ENCODE peak calls at places on chromosomes 13 and 19, in four cellular contexts. A, J, K and O are unnamed samples.

GRCh38 chr13:45621950-45622349 is 6.4 kb upstream of the ERICH6B start:
- DNase-seq in K (no peak), J (no peak), A (no peak), O (peak)

GRCh38 chr19:12973236-12973635 is 3.9 kb downstream of the DAND5 start:
- DNase-seq in A (no peak), K (no peak), J (no peak), O (no peak)

GRCh38 chr13:34657716-34658115 is 284.4 kb upstream of the NBEA start:
- DNase-seq in K (no peak), A (no peak), J (no peak), O (no peak)

GRCh38 chr19:28170066-28170465 is 1042.9 kb downstream of the UQCRFS1 start:
- DNase-seq in A (no peak), K (no peak), J (no peak), O (no peak)

GRCh38 chr13:106610511-106610910 is 42.6 kb upstream of the ARGLU1 start:
- DNase-seq in K (no peak), J (no peak), A (no peak), O (no peak)

GRCh38 chr19:32460476-32460875 is 54.9 kb downstream of the DPY19L3 start:
- DNase-seq in A (no peak), K (no peak), J (no peak), O (no peak)

GRCh38 chr19:53581871-53582279 is 43.9 kb downstream of the ZNF331 start:
- DNase-seq in K (no peak), A (no peak), J (no peak), O (peak)

GRCh38 chr13:69857188-69857821 is 250.3 kb upstream of the ATXN8OS start:
- DNase-seq in A (peak), J (peak), K (peak), O (no peak)

GRCh38 chr19:15673176-15673654 is 328 bp downstream of the CYP4F12 start:
- DNase-seq in K (peak), J (no peak), A (no peak), O (no peak)

GRCh38 chr19:32017341-32017948 is 328.0 kb upstream of the ZNF507 start:
- DNase-seq in J (no peak), K (no peak), A (no peak), O (no peak)

GRCh38 chr13:52850396-52851152 is 2.1 kb upstream of the PCDH8 start:
- DNase-seq in A (peak), J (no peak), K (peak), O (peak)

GRCh38 chr19:16376649-16377048 is 52.0 kb downstream of the KLF2 start:
- DNase-seq in J (peak), K (no peak), A (peak), O (peak)

GRCh38 chr13:48349525-48349924 is 46.0 kb downstream of the RB1 start:
- DNase-seq in A (no peak), J (no peak), K (no peak), O (no peak)

GRCh38 chr13:72397265-72397664 is 330.2 kb downstream of the MZT1 start:
- DNase-seq in K (no peak), J (no peak), A (no peak), O (no peak)

GRCh38 chr19:17415107-17415506 is 4.7 kb upstream of the MVB12A start:
- DNase-seq in J (no peak), K (no peak), A (no peak), O (peak)

GRCh38 chr13:32042567-32042966 is 11.0 kb downstream of the FRY start:
- DNase-seq in K (no peak), A (no peak), J (no peak), O (no peak)

GRCh38 chr19:7923295-7924191 is 2.4 kb downstream of the CTXN1 start:
- DNase-seq in A (no peak), K (no peak), J (no peak), O (no peak)

GRCh38 chr19:7922841-7923205 is 2.7 kb downstream of the SNAPC2 start:
- DNase-seq in A (no peak), K (no peak), J (no peak), O (no peak)

GRCh38 chr19:7920520-7921301 is 573 bp downstream of the SNAPC2 start:
- DNase-seq in J (peak), K (peak), A (peak), O (peak)

GRCh38 chr19:7921302-7921954 is 1.3 kb downstream of the SNAPC2 start:
- DNase-seq in J (no peak), K (no peak), A (no peak), O (no peak)

DNA sequence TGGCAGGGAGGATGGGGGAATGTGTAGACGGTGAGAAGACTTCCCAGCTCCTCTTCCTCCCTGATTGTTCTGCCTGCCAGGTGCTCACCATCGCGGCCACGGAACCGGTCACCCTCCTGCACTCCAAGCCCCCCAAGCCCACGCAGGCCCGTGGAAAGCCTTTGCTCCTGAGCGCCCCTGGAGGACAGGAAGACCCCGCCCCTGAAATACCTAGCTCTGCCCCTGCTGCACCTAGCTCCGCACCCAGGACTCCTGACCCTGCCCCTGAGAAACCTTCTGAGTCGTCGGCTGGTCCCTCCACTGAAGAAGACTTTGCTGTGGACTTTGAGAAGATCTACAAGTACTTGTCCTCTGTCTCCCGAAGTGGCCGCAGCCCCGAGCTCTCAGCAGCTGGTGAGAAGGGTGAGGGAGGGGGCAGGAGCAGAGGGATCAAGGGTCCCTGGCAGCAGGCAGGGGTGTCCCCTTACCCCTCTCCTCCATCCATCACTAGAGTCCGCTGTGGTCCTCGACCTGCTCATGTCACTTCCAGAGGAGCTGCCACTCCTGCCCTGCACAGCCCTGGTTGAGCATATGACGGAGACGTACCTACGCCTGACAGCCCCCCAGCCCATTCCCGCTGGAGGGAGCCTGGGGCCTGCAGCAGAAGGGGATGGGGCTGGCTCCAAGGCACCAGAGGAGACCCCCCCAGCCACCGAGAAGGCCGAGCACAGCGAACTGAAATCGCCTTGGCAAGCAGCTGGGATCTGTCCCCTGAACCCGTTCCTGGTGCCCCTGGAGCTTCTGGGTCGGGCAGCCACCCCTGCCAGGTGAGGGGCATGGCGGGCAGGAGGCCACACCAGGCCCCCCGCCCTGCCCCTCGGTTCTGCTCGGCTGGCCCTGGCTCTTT is 2.1 kb downstream of the SNAPC2 start:
- DNase-seq in A (no peak), J (no peak), K (no peak), O (no peak)
- TF ChIP-seq ELF4 in A (no peak), J (no peak), K (no peak), O (no peak)

DNA sequence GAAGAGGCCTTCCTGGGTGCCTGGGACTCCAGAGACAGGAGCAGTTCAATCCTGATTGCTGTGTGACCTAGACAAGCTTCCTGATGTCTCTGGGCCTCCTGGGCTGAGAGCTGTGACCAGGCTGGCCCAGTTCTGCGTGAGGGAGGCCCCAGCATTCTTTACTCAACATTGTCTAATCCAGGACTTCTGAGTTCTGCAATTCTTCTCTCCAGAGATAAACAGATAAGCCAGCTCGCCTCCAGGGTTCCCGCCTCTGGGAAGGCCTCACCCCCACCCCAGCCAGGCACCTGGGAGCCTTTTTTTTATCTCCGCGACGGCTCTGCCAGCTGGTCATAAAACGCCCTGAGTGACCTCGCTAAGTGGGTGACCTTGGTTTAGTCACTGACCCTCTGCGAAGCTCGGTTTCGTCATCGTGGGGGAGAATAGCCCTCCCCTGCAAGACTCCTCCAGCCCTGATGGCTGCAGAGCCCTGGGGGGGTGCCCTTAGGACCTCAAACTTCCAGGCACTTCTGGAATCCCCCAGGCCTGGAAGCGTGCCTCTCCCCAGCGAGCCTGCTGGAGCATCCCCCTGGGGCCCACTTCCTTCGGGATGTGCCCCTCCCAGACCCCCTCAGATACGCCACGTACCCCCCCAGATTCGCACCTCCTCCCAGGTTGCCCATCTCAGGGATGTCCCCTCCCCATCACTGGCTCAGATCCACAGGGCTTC is 1.9 kb downstream of the SULT2B1 start:
- DNase-seq in A (no peak), K (peak), J (peak), O (peak)
- TF ChIP-seq ELF4 in A (no peak), K (no peak), J (no peak), O (no peak)

GRCh38 chr13:94811753-94812152 is 99.4 kb upstream of the SOX21 start:
- DNase-seq in J (no peak), K (no peak), A (no peak), O (no peak)

GRCh38 chr13:94816256-94816655 is 103.9 kb upstream of the SOX21 start:
- DNase-seq in K (no peak), J (no peak), A (no peak), O (no peak)

DNA sequence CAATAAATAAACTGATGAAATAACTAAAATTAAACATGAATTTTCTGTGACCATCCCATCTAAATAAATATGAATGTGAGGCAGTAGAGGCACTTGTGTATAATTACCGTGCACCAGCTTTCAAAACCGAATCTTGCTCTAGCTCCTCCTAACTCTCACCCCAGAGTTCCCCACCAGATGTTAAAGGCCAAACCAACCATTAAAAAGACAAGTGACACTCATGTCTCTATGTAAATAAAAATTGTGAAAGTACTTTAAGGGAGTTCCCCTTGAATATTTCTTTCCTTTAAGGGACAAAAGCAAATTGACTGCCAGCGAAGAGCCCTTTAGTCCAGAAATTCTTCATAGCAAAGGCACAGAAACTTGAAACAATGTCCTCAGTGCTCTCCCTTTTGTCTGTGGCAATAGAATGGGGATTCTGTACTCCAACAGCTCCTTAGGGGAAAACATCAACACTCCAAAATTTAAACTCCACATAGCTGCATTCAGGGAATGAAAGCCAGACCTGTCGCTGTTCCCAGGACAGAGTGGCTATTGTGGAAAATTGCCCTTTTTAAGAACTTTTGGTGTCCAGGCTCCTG is 101.7 kb upstream of the SOX21 start:
- DNase-seq in K (no peak), A (no peak), J (no peak), O (no peak)
- TF ChIP-seq ELF4 in K (no peak), A (no peak), J (no peak), O (no peak)

GRCh38 chr19:35757231-35757748 is 461 bp upstream of the HSPB6 start:
- DNase-seq in K (peak), J (peak), A (peak), O (no peak)

GRCh38 chr19:35755160-35755549 is 1.7 kb downstream of the HSPB6 start:
- DNase-seq in A (no peak), J (no peak), K (no peak), O (no peak)

GRCh38 chr19:35754365-35755139 is 2.3 kb downstream of the HSPB6 start:
- DNase-seq in K (no peak), A (no peak), J (no peak), O (no peak)

GRCh38 chr19:35756373-35757230 is at the start of gene HSPB6:
- DNase-seq in A (no peak), K (no peak), J (no peak), O (peak)

GRCh38 chr19:35755550-35756371 is 1.1 kb downstream of the HSPB6 start:
- DNase-seq in A (no peak), J (no peak), K (no peak), O (peak)
- TF ChIP-seq ELF4 in A (no peak), J (no peak), K (no peak), O (no peak)

GRCh38 chr13:42405665-42406390 is 133.9 kb downstream of the AKAP11 start:
- DNase-seq in J (no peak), A (no peak), K (no peak), O (no peak)
- TF ChIP-seq ELF4 in J (no peak), A (no peak), K (no peak), O (no peak)

GRCh38 chr19:6057651-6058365 is 52.5 kb downstream of the RFX2 start:
- DNase-seq in A (no peak), K (no peak), J (no peak), O (no peak)

GRCh38 chr19:6055013-6055795 is 55.1 kb downstream of the RFX2 start:
- DNase-seq in K (no peak), J (no peak), A (no peak), O (no peak)

GRCh38 chr19:6056282-6056741 is 54.0 kb downstream of the RFX2 start:
- DNase-seq in K (peak), J (no peak), A (no peak), O (no peak)

GRCh38 chr19:6058411-6059201 is 51.7 kb downstream of the RFX2 start:
- DNase-seq in J (no peak), K (no peak), A (no peak), O (no peak)

DNA sequence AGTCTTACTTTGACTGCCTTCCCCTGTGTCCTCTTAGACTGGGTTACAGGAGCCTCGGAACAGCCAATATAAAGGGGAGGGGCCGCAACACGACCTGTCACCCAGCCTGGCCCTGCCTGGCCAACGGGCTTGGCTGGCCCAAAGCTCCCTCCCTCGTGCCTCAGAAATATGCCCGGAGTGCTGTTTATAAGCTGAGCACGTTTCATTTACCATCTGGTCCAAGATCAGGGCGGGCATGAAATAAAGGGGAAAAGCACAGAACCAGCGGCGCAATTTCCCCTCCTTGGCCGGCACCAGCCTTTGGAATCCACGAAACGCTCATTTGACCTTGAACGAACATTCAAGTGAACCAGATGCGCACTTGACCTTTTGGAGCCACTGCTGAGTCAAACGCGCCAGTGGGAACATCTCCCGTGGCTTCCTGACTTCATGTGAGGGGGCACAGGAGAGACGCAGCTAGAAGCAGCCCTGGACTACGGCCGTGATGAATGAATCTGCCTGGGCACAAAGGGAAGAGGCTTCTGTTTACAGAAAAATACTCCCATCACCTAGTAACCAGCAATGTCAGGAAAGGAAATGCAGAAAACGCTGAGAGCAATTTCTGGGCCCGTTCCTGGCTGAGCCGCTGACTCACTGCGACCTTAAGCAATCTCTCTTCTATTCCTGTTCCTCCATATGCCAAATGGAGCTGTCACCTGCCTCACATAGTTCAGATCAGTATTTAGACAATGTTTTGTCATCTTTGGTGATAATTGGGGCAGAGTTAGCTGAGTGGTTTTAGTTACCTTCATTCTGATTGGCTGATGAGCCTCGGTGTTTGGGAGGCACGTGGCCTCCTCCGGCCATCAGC is 53.3 kb downstream of the RFX2 start:
- DNase-seq in J (peak), A (no peak), K (peak), O (no peak)
- TF ChIP-seq ELF4 in J (no peak), A (no peak), K (no peak), O (no peak)

DNA sequence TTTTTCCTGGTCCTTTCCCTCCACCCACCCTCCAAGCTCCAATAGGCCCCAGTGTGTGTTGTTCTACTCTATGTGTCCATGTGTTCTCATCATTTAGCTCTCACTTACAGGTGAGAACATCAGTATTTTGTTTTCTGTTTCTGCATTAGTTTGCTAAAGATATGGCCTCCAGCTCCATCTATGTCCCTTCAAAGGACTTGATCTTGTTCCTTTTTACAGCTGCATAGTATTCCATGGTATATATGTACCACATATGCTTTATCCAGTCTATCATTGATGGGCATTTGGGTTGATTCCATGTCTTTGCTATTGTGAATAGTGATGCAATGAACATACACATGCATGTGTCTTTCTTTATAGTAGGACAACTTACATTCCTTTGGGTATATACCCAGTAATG is 47.1 kb upstream of the ZNF30 start:
- DNase-seq in K (no peak), A (no peak), J (no peak), O (no peak)
- TF ChIP-seq ELF4 in K (no peak), A (no peak), J (no peak), O (no peak)

DNA sequence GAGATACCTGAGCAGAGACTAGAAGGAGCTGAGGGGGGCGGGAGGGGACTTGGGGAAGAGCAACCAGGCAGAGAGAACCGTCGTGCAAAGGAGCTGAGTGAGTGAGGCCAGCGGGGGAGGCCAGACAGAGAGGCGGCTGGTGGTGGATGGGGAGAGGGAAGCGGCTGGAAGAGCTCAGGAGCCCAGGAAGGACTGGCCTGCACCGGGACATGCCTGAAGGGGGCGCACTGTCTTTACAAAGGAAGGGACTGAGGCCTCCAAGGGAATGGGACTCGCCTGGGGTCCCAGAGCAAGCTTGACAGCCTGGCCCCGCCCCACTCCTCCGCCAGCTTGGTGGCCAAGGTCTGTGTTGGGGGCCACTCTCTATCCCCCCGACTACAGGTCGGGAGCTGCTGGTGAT is 14.9 kb downstream of the ONECUT3 start:
- DNase-seq in K (peak), A (peak), J (peak), O (peak)
- TF ChIP-seq ELF4 in K (no peak), A (no peak), J (no peak), O (no peak)

GRCh38 chr19:44367024-44367423 is 10.5 kb upstream of the ZNF112 start:
- DNase-seq in A (no peak), J (peak), K (no peak), O (no peak)
- TF ChIP-seq ELF4 in A (no peak), J (no peak), K (no peak), O (no peak)

GRCh38 chr13:30156826-30157615 is 150.3 kb downstream of the KATNAL1 start:
- DNase-seq in A (no peak), J (no peak), K (no peak), O (no peak)
- TF ChIP-seq ELF4 in A (no peak), J (no peak), K (no peak), O (no peak)